ENCODE peak calls at places on chromosomes 13 and 19, in ten cellular contexts. One of them, this sample, is unnamed.

GRCh38 chr13:54185101-54185500 is 1156.5 kb downstream of the OLFM4 start:
- DNase-seq in AG04449: no peak
- DNase-seq in WTC11: no peak
- DNase-seq in epithelial cell of esophagus: no peak
- DNase-seq in Peyer's patch: no peak
- DNase-seq in AG04450: no peak
- DNase-seq in GM12865: no peak
- DNase-seq in cardiac muscle cell: no peak
- DNase-seq in fibroblast of lung: no peak
- DNase-seq in CD8-positive, alpha-beta T cell: no peak
- DNase-seq in this sample: no peak

GRCh38 chr13:40776681-40777165 is 5.7 kb upstream of the MRPS31 start:
- DNase-seq in fibroblast of lung: peak; percentile 76
- DNase-seq in epithelial cell of esophagus: peak; percentile 53
- DNase-seq in WTC11: no peak
- DNase-seq in AG04450: no peak
- DNase-seq in CD8-positive, alpha-beta T cell: peak; percentile 85
- DNase-seq in cardiac muscle cell: peak; percentile 45
- DNase-seq in Peyer's patch: peak; percentile 85
- DNase-seq in AG04449: no peak
- DNase-seq in GM12865: peak; percentile 79
- DNase-seq in this sample: no peak

GRCh38 chr19:46687438-46688145 is 26.6 kb upstream of the DACT3 start:
- DNase-seq in AG04449: no peak
- DNase-seq in GM12865: no peak
- DNase-seq in epithelial cell of esophagus: no peak
- DNase-seq in CD8-positive, alpha-beta T cell: no peak
- DNase-seq in fibroblast of lung: no peak
- DNase-seq in WTC11: no peak
- DNase-seq in Peyer's patch: no peak
- DNase-seq in AG04450: no peak
- DNase-seq in cardiac muscle cell: no peak
- DNase-seq in this sample: no peak

GRCh38 chr13:48118025-48118424 is 23.1 kb upstream of the MED4 start:
- DNase-seq in epithelial cell of esophagus: no peak
- DNase-seq in fibroblast of lung: no peak
- DNase-seq in AG04450: no peak
- DNase-seq in cardiac muscle cell: no peak
- DNase-seq in CD8-positive, alpha-beta T cell: no peak
- DNase-seq in WTC11: no peak
- DNase-seq in AG04449: no peak
- DNase-seq in GM12865: no peak
- DNase-seq in Peyer's patch: no peak
- DNase-seq in this sample: no peak

GRCh38 chr13:43339843-43340550 is 316.6 kb downstream of the DNAJC15 start:
- DNase-seq in WTC11: no peak
- DNase-seq in epithelial cell of esophagus: no peak
- DNase-seq in cardiac muscle cell: no peak
- DNase-seq in GM12865: no peak
- DNase-seq in fibroblast of lung: no peak
- DNase-seq in CD8-positive, alpha-beta T cell: no peak
- DNase-seq in AG04449: no peak
- DNase-seq in Peyer's patch: no peak
- DNase-seq in AG04450: no peak
- DNase-seq in this sample: no peak

GRCh38 chr13:101618440-101619187 is 166.1 kb downstream of the ITGBL1 start:
- DNase-seq in epithelial cell of esophagus: no peak
- DNase-seq in GM12865: no peak
- DNase-seq in cardiac muscle cell: no peak
- DNase-seq in AG04450: no peak
- DNase-seq in Peyer's patch: no peak
- DNase-seq in fibroblast of lung: no peak
- DNase-seq in CD8-positive, alpha-beta T cell: peak; percentile 24
- DNase-seq in WTC11: no peak
- DNase-seq in AG04449: no peak
- DNase-seq in this sample: no peak

GRCh38 chr13:67043901-67044300 is 186.2 kb downstream of the PCDH9 start:
- DNase-seq in AG04450: no peak
- DNase-seq in AG04449: no peak
- DNase-seq in cardiac muscle cell: peak; percentile 75
- DNase-seq in GM12865: no peak
- DNase-seq in WTC11: no peak
- DNase-seq in CD8-positive, alpha-beta T cell: no peak
- DNase-seq in Peyer's patch: no peak
- DNase-seq in fibroblast of lung: peak; percentile 91
- DNase-seq in epithelial cell of esophagus: no peak
- DNase-seq in this sample: no peak

GRCh38 chr13:43085545-43085944 is 62.2 kb downstream of the DNAJC15 start:
- DNase-seq in fibroblast of lung: peak; percentile 26
- DNase-seq in epithelial cell of esophagus: peak; percentile 40
- DNase-seq in cardiac muscle cell: peak; percentile 65
- DNase-seq in AG04450: no peak
- DNase-seq in AG04449: no peak
- DNase-seq in Peyer's patch: no peak
- DNase-seq in CD8-positive, alpha-beta T cell: no peak
- DNase-seq in WTC11: no peak
- DNase-seq in GM12865: peak; percentile 34
- DNase-seq in this sample: no peak

GRCh38 chr13:26051231-26052135 is at the start of gene SHISA2:
- DNase-seq in CD8-positive, alpha-beta T cell: no peak
- DNase-seq in cardiac muscle cell: peak; percentile 74
- DNase-seq in AG04450: no peak
- DNase-seq in epithelial cell of esophagus: peak; percentile 76
- DNase-seq in fibroblast of lung: peak; percentile 67
- DNase-seq in Peyer's patch: peak; percentile 46
- DNase-seq in GM12865: no peak
- DNase-seq in AG04449: no peak
- DNase-seq in WTC11: peak; percentile 77
- DNase-seq in this sample: no peak

GRCh38 chr13:23510979-23511735 is 59.1 kb upstream of the TNFRSF19 start:
- DNase-seq in Peyer's patch: no peak
- DNase-seq in CD8-positive, alpha-beta T cell: no peak
- DNase-seq in epithelial cell of esophagus: peak; percentile 54
- DNase-seq in GM12865: peak; percentile 89
- DNase-seq in WTC11: peak; percentile 17
- DNase-seq in AG04450: no peak
- DNase-seq in fibroblast of lung: peak; percentile 70
- DNase-seq in cardiac muscle cell: peak; percentile 59
- DNase-seq in AG04449: no peak
- DNase-seq in this sample: no peak

GRCh38 chr13:45047394-45048328 is 58.3 kb downstream of the GPALPP1 start:
- DNase-seq in cardiac muscle cell: peak; percentile 88
- DNase-seq in WTC11: peak; percentile 78
- DNase-seq in GM12865: peak; percentile 85
- DNase-seq in CD8-positive, alpha-beta T cell: peak; percentile 74
- DNase-seq in fibroblast of lung: peak; percentile 75
- DNase-seq in AG04449: peak; percentile 60
- DNase-seq in AG04450: peak; percentile 74
- DNase-seq in Peyer's patch: peak; percentile 88
- DNase-seq in epithelial cell of esophagus: peak; percentile 87
- DNase-seq in this sample: peak; percentile 62

GRCh38 chr19:53847555-53847954 is 20.1 kb upstream of the MYADM start:
- DNase-seq in fibroblast of lung: no peak
- DNase-seq in AG04450: no peak
- DNase-seq in WTC11: no peak
- DNase-seq in epithelial cell of esophagus: no peak
- DNase-seq in Peyer's patch: no peak
- DNase-seq in cardiac muscle cell: no peak
- DNase-seq in GM12865: no peak
- DNase-seq in CD8-positive, alpha-beta T cell: no peak
- DNase-seq in AG04449: no peak
- DNase-seq in this sample: no peak
- TF ChIP-seq CTCF in fibroblast of lung: no peak
- TF ChIP-seq CTCF in AG04450: no peak
- TF ChIP-seq CTCF in WTC11: no peak
- TF ChIP-seq CTCF in epithelial cell of esophagus: no peak
- TF ChIP-seq CTCF in Peyer's patch: no peak
- TF ChIP-seq CTCF in cardiac muscle cell: no peak
- TF ChIP-seq CTCF in GM12865: no peak
- TF ChIP-seq CTCF in CD8-positive, alpha-beta T cell: no peak
- TF ChIP-seq CTCF in AG04449: no peak
- TF ChIP-seq CTCF in this sample: no peak

DNA sequence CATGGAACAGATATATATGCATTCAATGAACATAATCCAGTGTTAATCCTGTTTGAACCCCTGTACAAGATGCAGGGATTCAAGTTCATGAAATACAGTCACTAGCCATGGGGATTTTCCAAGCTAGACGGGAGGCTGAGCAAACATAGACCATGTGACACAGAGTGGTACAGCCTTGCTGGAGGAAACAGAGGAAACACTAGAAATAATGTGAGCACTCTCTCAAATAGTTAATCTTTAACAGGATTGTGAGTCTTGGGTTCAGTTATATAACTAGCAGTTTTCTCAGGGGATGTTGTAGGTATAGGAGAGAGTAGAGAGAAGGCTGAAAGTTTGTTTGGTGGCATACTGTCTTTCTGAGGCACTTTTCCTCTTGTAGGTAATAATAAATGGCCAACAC is 13.9 kb upstream of the LGALS16 start:
- DNase-seq in CD8-positive, alpha-beta T cell: no peak
- DNase-seq in Peyer's patch: no peak
- DNase-seq in fibroblast of lung: no peak
- DNase-seq in cardiac muscle cell: no peak
- DNase-seq in AG04449: no peak
- DNase-seq in GM12865: no peak
- DNase-seq in AG04450: no peak
- DNase-seq in epithelial cell of esophagus: no peak
- DNase-seq in WTC11: no peak
- DNase-seq in this sample: no peak
- TF ChIP-seq CTCF in CD8-positive, alpha-beta T cell: no peak
- TF ChIP-seq CTCF in Peyer's patch: no peak
- TF ChIP-seq CTCF in fibroblast of lung: no peak
- TF ChIP-seq CTCF in cardiac muscle cell: no peak
- TF ChIP-seq CTCF in AG04449: no peak
- TF ChIP-seq CTCF in GM12865: no peak
- TF ChIP-seq CTCF in AG04450: no peak
- TF ChIP-seq CTCF in epithelial cell of esophagus: no peak
- TF ChIP-seq CTCF in WTC11: no peak
- TF ChIP-seq CTCF in this sample: no peak

DNA sequence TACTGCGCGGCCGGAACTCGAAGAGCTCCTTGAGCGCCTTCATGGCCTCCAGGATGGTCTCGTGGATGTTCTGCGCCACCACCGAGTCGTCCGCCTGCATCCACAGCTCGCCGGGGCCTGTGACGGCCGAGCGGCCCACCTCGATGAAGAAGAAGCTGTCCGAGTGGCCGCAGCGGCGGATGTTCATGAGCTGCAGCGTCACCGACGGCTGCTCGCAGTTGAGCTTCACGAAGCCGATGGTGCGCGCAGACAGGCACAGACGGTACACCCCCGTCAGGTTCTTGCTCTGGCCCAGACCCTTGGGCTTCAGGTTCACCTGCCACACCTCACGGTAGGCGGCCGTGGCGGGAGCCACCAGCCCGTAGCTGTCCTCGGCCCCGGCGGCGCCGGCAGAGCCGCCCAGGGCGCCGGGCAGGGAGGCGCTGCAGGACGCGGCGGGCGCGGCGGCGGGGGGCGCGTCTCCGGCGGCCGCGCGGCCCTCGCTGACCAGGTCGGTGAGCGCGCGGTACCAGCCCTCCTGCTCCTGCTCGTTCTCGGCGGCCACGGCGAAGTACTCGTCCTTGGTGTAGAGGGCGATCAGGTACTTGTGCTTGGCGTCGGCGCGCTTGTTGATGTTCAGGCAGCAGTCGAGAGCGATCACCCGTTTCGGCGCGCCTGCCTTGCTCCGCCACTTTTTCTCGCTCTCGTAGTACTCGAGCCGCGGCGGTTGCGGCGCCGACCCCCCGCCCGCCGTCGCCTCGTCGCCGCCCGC is 1.1 kb downstream of the IRS2 start:
- DNase-seq in CD8-positive, alpha-beta T cell: peak; percentile 53
- DNase-seq in WTC11: peak; percentile 52
- DNase-seq in cardiac muscle cell: peak; percentile 68
- DNase-seq in fibroblast of lung: peak; percentile 72
- DNase-seq in AG04450: no peak
- DNase-seq in Peyer's patch: peak; percentile 67
- DNase-seq in epithelial cell of esophagus: peak; percentile 75
- DNase-seq in AG04449: no peak
- DNase-seq in GM12865: no peak
- DNase-seq in this sample: no peak
- TF ChIP-seq CTCF in CD8-positive, alpha-beta T cell: no peak
- TF ChIP-seq CTCF in WTC11: no peak
- TF ChIP-seq CTCF in cardiac muscle cell: no peak
- TF ChIP-seq CTCF in fibroblast of lung: no peak
- TF ChIP-seq CTCF in AG04450: no peak
- TF ChIP-seq CTCF in Peyer's patch: no peak
- TF ChIP-seq CTCF in epithelial cell of esophagus: no peak
- TF ChIP-seq CTCF in AG04449: no peak
- TF ChIP-seq CTCF in GM12865: no peak
- TF ChIP-seq CTCF in this sample: no peak

GRCh38 chr13:87087741-87088140 is 583.4 kb upstream of the SLITRK5 start:
- DNase-seq in fibroblast of lung: peak; percentile 25
- DNase-seq in cardiac muscle cell: peak; percentile 27
- DNase-seq in CD8-positive, alpha-beta T cell: no peak
- DNase-seq in AG04450: no peak
- DNase-seq in GM12865: no peak
- DNase-seq in AG04449: no peak
- DNase-seq in Peyer's patch: no peak
- DNase-seq in epithelial cell of esophagus: no peak
- DNase-seq in WTC11: no peak
- DNase-seq in this sample: no peak

GRCh38 chr13:87080100-87080779 is 590.9 kb upstream of the SLITRK5 start:
- DNase-seq in WTC11: no peak
- DNase-seq in AG04449: no peak
- DNase-seq in CD8-positive, alpha-beta T cell: no peak
- DNase-seq in cardiac muscle cell: no peak
- DNase-seq in Peyer's patch: no peak
- DNase-seq in epithelial cell of esophagus: no peak
- DNase-seq in GM12865: no peak
- DNase-seq in fibroblast of lung: no peak
- DNase-seq in AG04450: no peak
- DNase-seq in this sample: no peak

GRCh38 chr13:87078947-87079795 is 592.0 kb upstream of the SLITRK5 start:
- DNase-seq in Peyer's patch: no peak
- DNase-seq in WTC11: no peak
- DNase-seq in CD8-positive, alpha-beta T cell: no peak
- DNase-seq in fibroblast of lung: no peak
- DNase-seq in cardiac muscle cell: no peak
- DNase-seq in GM12865: no peak
- DNase-seq in AG04450: no peak
- DNase-seq in AG04449: no peak
- DNase-seq in epithelial cell of esophagus: no peak
- DNase-seq in this sample: no peak

GRCh38 chr13:87089391-87089790 is 581.8 kb upstream of the SLITRK5 start:
- DNase-seq in cardiac muscle cell: peak; percentile 77
- DNase-seq in AG04449: no peak
- DNase-seq in CD8-positive, alpha-beta T cell: no peak
- DNase-seq in AG04450: peak; percentile 58
- DNase-seq in WTC11: no peak
- DNase-seq in Peyer's patch: no peak
- DNase-seq in fibroblast of lung: peak; percentile 82
- DNase-seq in GM12865: no peak
- DNase-seq in epithelial cell of esophagus: peak; percentile 79
- DNase-seq in this sample: no peak

DNA sequence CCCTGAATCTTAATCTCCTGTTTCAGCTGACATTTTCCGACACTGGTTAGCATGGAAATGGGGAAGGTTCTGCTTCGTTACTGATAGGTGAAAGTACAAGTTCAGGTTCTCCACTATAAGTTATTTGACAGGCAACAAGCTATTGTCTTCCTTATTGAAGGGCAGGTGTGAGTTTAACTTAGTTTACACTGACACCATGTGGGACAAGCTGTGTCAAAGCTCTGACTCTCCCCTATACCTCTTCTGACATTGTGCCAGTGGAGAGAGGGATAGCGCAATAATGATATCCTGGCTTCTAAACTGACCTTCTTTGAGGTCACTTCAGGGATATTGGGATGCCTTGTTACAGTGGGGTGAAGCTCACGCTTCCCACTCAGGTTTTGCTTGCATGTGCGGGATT is 587.0 kb upstream of the SLITRK5 start:
- DNase-seq in cardiac muscle cell: no peak
- DNase-seq in fibroblast of lung: no peak
- DNase-seq in CD8-positive, alpha-beta T cell: no peak
- DNase-seq in AG04450: no peak
- DNase-seq in epithelial cell of esophagus: peak; percentile 10
- DNase-seq in AG04449: no peak
- DNase-seq in GM12865: no peak
- DNase-seq in WTC11: no peak
- DNase-seq in Peyer's patch: no peak
- DNase-seq in this sample: no peak
- TF ChIP-seq CTCF in cardiac muscle cell: no peak
- TF ChIP-seq CTCF in fibroblast of lung: no peak
- TF ChIP-seq CTCF in CD8-positive, alpha-beta T cell: no peak
- TF ChIP-seq CTCF in AG04450: no peak
- TF ChIP-seq CTCF in epithelial cell of esophagus: no peak
- TF ChIP-seq CTCF in AG04449: no peak
- TF ChIP-seq CTCF in GM12865: no peak
- TF ChIP-seq CTCF in WTC11: no peak
- TF ChIP-seq CTCF in Peyer's patch: peak; percentile 33
- TF ChIP-seq CTCF in this sample: no peak